ENCODE peak calls at places on chromosomes 3 and 15, in seven cellular contexts. J is NCI-H1092 treated with DMSO at 0.1 percent for 48 hours; S is lower leg skin; I is activated CD8-positive, alpha-beta T cell treated with anti-CD3 and anti-CD28 coated beads for 36 hours; D is Daoy; Y is GM13976; Q is ACHN. N is an unnamed sample.

GRCh38 chr3:71694358-71694999 is 30.7 kb downstream of the EIF4E3 start:
- DNase-seq in J (no peak), S (no peak), I (no peak), D (no peak), Y (no peak), Q (no peak), N (peak)

GRCh38 chr3:197667968-197668367 is 68.7 kb downstream of the RUBCN start:
- DNase-seq in J (no peak), S (no peak), I (no peak), D (no peak), Y (no peak), Q (no peak), N (no peak)

GRCh38 chr3:37262816-37263393 is 88.5 kb upstream of the LRRFIP2 start:
- DNase-seq in J (no peak), S (no peak), I (no peak), D (peak), Y (no peak), Q (peak), N (no peak)

GRCh38 chr3:45153658-45154437 is 7.7 kb upstream of the CDCP1 start:
- DNase-seq in J (no peak), S (peak), I (no peak), D (peak), Y (no peak), Q (peak), N (no peak)

GRCh38 chr15:69782809-69783208 is 314.9 kb downstream of the TLE3 start:
- DNase-seq in J (peak), S (no peak), I (peak), D (no peak), Y (no peak), Q (no peak), N (peak)

GRCh38 chr3:112818289-112818688 is 28.4 kb downstream of the CD200R1L start:
- DNase-seq in J (no peak), S (no peak), I (no peak), D (no peak), Y (no peak), Q (no peak), N (no peak)

GRCh38 chr3:76198086-76198485 is 412.7 kb upstream of the ZNF717 start:
- DNase-seq in J (no peak), S (no peak), I (no peak), D (no peak), Y (no peak), Q (no peak), N (no peak)

GRCh38 chr3:133588784-133589465 is 15.4 kb downstream of the CDV3 start:
- DNase-seq in J (no peak), S (no peak), I (no peak), D (no peak), Y (no peak), Q (no peak), N (no peak)

GRCh38 chr3:9803494-9803893 is 6.6 kb upstream of the TTLL3 start:
- DNase-seq in J (no peak), S (no peak), I (no peak), D (no peak), Y (no peak), Q (no peak), N (no peak)

GRCh38 chr3:156161172-156161571 is 40.8 kb downstream of the KCNAB1 start:
- DNase-seq in J (no peak), S (no peak), I (peak), D (peak), Y (no peak), Q (no peak), N (no peak)

GRCh38 chr3:124653788-124654469 is 76.3 kb upstream of the UMPS start:
- DNase-seq in J (no peak), S (no peak), I (no peak), D (no peak), Y (no peak), Q (no peak), N (no peak)

GRCh38 chr3:99866167-99866810 is 48.6 kb downstream of the CMSS1 start:
- DNase-seq in J (peak), S (no peak), I (no peak), D (peak), Y (no peak), Q (peak), N (no peak)

GRCh38 chr3:45647148-45647619 is 42.0 kb upstream of the SACM1L start:
- DNase-seq in J (no peak), S (no peak), I (no peak), D (peak), Y (no peak), Q (peak), N (peak)

GRCh38 chr15:57911247-57911646 is 154.3 kb downstream of the ALDH1A2 start:
- DNase-seq in J (no peak), S (no peak), I (no peak), D (no peak), Y (no peak), Q (no peak), N (no peak)

GRCh38 chr3:187368765-187369450 is 723 bp downstream of the RTP4 start:
- DNase-seq in J (no peak), S (no peak), I (no peak), D (peak), Y (peak), Q (peak), N (no peak)

GRCh38 chr3:192275741-192276355 is 451.5 kb downstream of the FGF12 start:
- DNase-seq in J (no peak), S (no peak), I (no peak), D (peak), Y (no peak), Q (no peak), N (no peak)

GRCh38 chr15:26102365-26102764 is 239.2 kb upstream of the ATP10A start:
- DNase-seq in J (no peak), S (no peak), I (no peak), D (no peak), Y (no peak), Q (no peak), N (no peak)

GRCh38 chr15:70995383-70995965 is 102.8 kb downstream of the LRRC49 start:
- DNase-seq in J (no peak), S (no peak), I (no peak), D (no peak), Y (no peak), Q (no peak), N (peak)